ENCODE peak calls at places on chromosomes 12 and 14, in nine cellular contexts. K is MM.1S, B is WERI-Rb-1, O is GM10248, M is cardiac muscle cell, S is coronary artery, D is nephron progenitor cell, U is HCT116, A is B cell. R is an unnamed sample.

GRCh38 chr14:45085004-45085403 is 1.1 kb downstream of the PRPF39 start:
- DNase-seq in K (no peak), B (no peak), O (no peak), M (peak; percentile 32), S (no peak), D (no peak), U (no peak), A (no peak), R (no peak)

GRCh38 chr14:56760164-56760914 is 49.9 kb downstream of the OTX2 start:
- DNase-seq in K (no peak), B (peak; percentile 74), O (no peak), M (no peak), S (no peak), D (no peak), U (no peak), A (no peak), R (no peak)

GRCh38 chr12:51631591-51631990 is 40.6 kb downstream of the SCN8A start:
- DNase-seq in K (no peak), B (no peak), O (no peak), M (peak; percentile 14), S (no peak), D (no peak), U (peak; percentile 46), A (no peak), R (no peak)

GRCh38 chr14:103879570-103880333 is 32.4 kb upstream of the PPP1R13B start:
- DNase-seq in K (no peak), B (no peak), O (no peak), M (peak; percentile 60), S (peak; percentile 72), D (peak; percentile 46), U (no peak), A (no peak), R (no peak)

GRCh38 chr14:45287609-45288008 is 34.6 kb upstream of the MIS18BP1 start:
- DNase-seq in K (no peak), B (no peak), O (no peak), M (no peak), S (no peak), D (no peak), U (no peak), A (no peak), R (no peak)

GRCh38 chr12:108773798-108774788 is 42.8 kb upstream of the CORO1C start:
- DNase-seq in K (no peak), B (peak; percentile 17), O (no peak), M (peak; percentile 93), S (peak; percentile 96), D (peak; percentile 52), U (no peak), A (no peak), R (peak; percentile 15)

GRCh38 chr12:91203610-91204009 is 21.0 kb upstream of the DCN start:
- DNase-seq in K (no peak), B (no peak), O (no peak), M (no peak), S (no peak), D (no peak), U (no peak), A (no peak), R (no peak)

GRCh38 chr14:69154779-69155178 is 1.9 kb upstream of the DCAF5 start:
- DNase-seq in K (no peak), B (peak; percentile 29), O (no peak), M (peak; percentile 45), S (no peak), D (no peak), U (no peak), A (no peak), R (peak; percentile 5)

GRCh38 chr14:69715725-69716482 is 51.0 kb upstream of the SRSF5 start:
- DNase-seq in K (no peak), B (no peak), O (no peak), M (peak; percentile 97), S (peak; percentile 94), D (no peak), U (no peak), A (no peak), R (no peak)

GRCh38 chr12:89236748-89237428 is 115.4 kb downstream of the DUSP6 start:
- DNase-seq in K (no peak), B (no peak), O (no peak), M (peak; percentile 47), S (no peak), D (no peak), U (peak; percentile 13), A (no peak), R (no peak)

GRCh38 chr14:99839696-99840095 is 46.5 kb downstream of the EML1 start:
- DNase-seq in K (no peak), B (no peak), O (no peak), M (no peak), S (no peak), D (no peak), U (no peak), A (no peak), R (no peak)

GRCh38 chr14:94575730-94576585 is 5.3 kb upstream of the SERPINA5 start:
- DNase-seq in K (no peak), B (no peak), O (no peak), M (peak; percentile 77), S (peak; percentile 33), D (no peak), U (no peak), A (peak; percentile 38), R (no peak)

GRCh38 chr12:69042970-69043369 is 110.0 kb upstream of the CPM start:
- DNase-seq in K (no peak), B (no peak), O (no peak), M (no peak), S (no peak), D (no peak), U (no peak), A (no peak), R (no peak)

GRCh38 chr12:130826151-130826801 is 12.8 kb downstream of the STX2 start:
- DNase-seq in K (no peak), B (peak; percentile 73), O (peak; percentile 53), M (peak; percentile 60), S (peak; percentile 66), D (peak; percentile 55), U (no peak), A (no peak), R (peak; percentile 52)

DNA sequence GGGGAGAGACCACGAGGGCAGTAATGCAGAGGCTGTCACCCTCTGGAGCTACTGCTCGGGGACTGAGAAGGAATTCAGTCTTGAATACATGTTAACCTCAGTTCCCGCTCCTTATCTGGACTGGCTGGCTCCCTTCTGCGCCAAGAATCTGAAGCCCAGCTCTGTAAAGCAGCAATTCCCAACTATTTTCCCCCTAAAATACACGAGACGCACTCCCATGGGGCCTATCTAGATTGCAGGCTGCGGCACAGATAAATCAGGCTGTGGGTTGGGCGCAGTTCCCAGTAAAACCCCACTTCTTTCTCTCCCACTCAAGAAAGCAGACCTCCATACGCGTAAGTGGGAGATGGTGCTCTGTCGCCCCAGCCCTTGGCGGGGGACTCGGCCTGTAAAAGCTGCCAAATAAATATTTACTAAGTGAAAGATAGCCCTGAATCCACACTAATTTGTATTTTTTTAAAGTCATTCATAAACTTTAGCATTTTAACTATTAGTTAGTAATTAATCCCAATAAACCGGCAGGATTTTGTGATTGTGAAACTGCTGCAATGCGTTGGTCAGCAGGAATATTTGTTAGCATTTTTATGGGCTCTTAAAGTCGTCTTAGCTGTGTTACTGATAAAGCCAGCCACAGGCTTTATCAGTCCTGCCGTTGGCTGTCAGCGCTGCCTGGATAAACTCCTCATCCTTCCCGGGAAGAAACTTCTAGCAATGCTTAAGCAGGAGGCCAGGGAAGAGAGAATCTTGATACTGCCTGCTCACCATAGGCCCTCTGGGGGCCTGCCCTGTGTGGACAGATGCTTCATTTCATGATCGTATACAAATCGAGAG is 17.8 kb downstream of the FBXL14 start:
- DNase-seq in K (no peak), B (peak; percentile 10), O (no peak), M (peak; percentile 96), S (no peak), D (peak; percentile 26), U (no peak), A (no peak), R (no peak)
- TF ChIP-seq CTCF in K (no peak), B (no peak), O (no peak), M (peak; percentile 13), S (no peak), D (no peak), U (no peak), A (no peak), R (no peak)

GRCh38 chr12:113818833-113819232 is 147.3 kb downstream of the RBM19 start:
- DNase-seq in K (no peak), B (peak; percentile 43), O (no peak), M (peak; percentile 21), S (no peak), D (peak; percentile 65), U (no peak), A (no peak), R (peak; percentile 36)
- TF ChIP-seq CTCF in K (no peak), B (peak; percentile 68), O (no peak), M (peak; percentile 55), S (no peak), D (peak; percentile 64), U (peak; percentile 62), A (no peak), R (peak; percentile 58)

GRCh38 chr14:30185832-30186231 is 258.2 kb upstream of the PRKD1 start:
- DNase-seq in K (no peak), B (no peak), O (no peak), M (no peak), S (no peak), D (no peak), U (no peak), A (no peak), R (no peak)
- TF ChIP-seq CTCF in K (no peak), B (no peak), O (no peak), M (no peak), S (no peak), D (peak; percentile 19), U (no peak), A (no peak), R (peak; percentile 47)

DNA sequence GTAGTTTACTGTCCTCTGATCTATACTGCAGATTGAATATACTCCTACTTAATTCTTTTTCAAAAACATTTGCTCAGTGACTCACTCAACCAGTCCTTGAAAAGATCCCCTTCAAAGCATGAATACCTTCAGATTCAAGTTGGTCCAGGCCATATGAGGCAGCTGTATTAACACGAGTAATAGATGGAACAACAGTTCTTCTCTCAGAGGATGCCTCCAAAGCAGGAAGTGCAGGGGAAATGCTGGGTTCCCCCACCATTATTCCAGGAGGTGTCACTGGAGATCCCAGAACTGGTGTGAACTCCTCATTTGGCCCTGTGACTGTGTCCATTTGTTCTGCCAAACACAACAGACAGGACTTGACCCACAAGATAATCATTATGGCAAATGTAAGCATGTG is 20.6 kb downstream of the ARMH4 start:
- DNase-seq in K (no peak), B (peak; percentile 18), O (no peak), M (no peak), S (no peak), D (no peak), U (no peak), A (no peak), R (no peak)
- TF ChIP-seq CTCF in K (no peak), B (peak; percentile 18), O (no peak), M (no peak), S (no peak), D (no peak), U (no peak), A (no peak), R (no peak)

DNA sequence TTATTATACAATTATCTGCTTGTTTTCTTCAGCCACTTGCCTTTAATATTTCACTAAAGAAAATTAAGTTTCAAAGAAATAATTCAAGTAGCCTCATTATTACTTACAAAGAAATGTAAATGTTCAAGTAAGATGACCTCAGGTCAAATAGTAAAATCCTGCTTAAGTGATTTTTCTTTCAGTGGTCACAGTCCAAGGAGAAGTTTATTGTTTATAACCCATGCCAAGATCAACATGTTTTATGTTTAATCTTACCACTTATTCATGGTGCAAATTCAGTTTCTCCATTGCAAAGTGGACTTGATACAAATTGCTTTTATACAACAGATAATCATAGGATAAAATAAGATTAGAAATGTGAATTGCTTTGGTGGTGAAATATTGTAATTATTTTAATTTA is 370.2 kb upstream of the FLRT2 start:
- DNase-seq in K (no peak), B (no peak), O (no peak), M (no peak), S (no peak), D (no peak), U (no peak), A (no peak), R (no peak)
- TF ChIP-seq CTCF in K (no peak), B (no peak), O (no peak), M (no peak), S (no peak), D (no peak), U (no peak), A (no peak), R (no peak)

R was measured in neural crest cell.